ENCODE peak calls at places on chromosomes 13 and 19, in six cellular contexts. P is SK-N-SH, J is H1, Y is GM12878, W is HepG2, I is K562. D is an unnamed sample.
A peak's percentile ranks its signal among the peaks of the same experiment; 100 is the strongest.

GRCh38 chr13:73835138-73835721 is 299.0 kb downstream of the KLF12 start:
- DNase-seq in Y (peak; percentile 30), J (no peak), P (peak; percentile 33), W (peak; percentile 39), I (peak; percentile 26), D (peak; percentile 3)

GRCh38 chr13:89514534-89515312 is 1832.8 kb upstream of the MIR17HG start:
- DNase-seq in P (no peak), I (no peak), W (peak; percentile 50), Y (no peak), J (no peak), D (no peak)

GRCh38 chr13:24306632-24307031 is 2.7 kb upstream of the C1QTNF9 start:
- DNase-seq in W (peak; percentile 13), P (no peak), J (no peak), Y (no peak), I (no peak), D (no peak)

GRCh38 chr19:17539288-17540117 is 15.9 kb upstream of the COLGALT1 start:
- DNase-seq in I (peak; percentile 98), J (peak; percentile 100), W (peak; percentile 85), P (peak; percentile 99), Y (no peak), D (peak; percentile 96)

GRCh38 chr13:43316997-43317396 is 293.6 kb downstream of the DNAJC15 start:
- DNase-seq in I (no peak), Y (no peak), J (no peak), W (no peak), P (peak; percentile 80), D (peak; percentile 6)

GRCh38 chr13:33262069-33262487 is 23.5 kb downstream of the STARD13 start:
- DNase-seq in J (no peak), W (peak; percentile 88), Y (no peak), I (no peak), P (no peak), D (no peak)

GRCh38 chr13:48163066-48163465 is 68.2 kb upstream of the MED4 start:
- DNase-seq in J (no peak), Y (no peak), P (no peak), I (no peak), W (no peak), D (no peak)

GRCh38 chr19:461664-462551 is 1.1 kb upstream of the SHC2 start:
- DNase-seq in I (peak; percentile 93), P (peak; percentile 77), Y (no peak), W (peak; percentile 66), J (peak; percentile 77), D (no peak)

GRCh38 chr13:93249259-93249917 is 22.8 kb downstream of the GPC6 start:
- DNase-seq in J (no peak), P (no peak), I (no peak), Y (no peak), W (peak; percentile 90), D (no peak)

GRCh38 chr19:40605201-40605971 is 4.2 kb downstream of the LTBP4 start:
- DNase-seq in J (peak; percentile 81), P (peak; percentile 78), I (peak; percentile 63), Y (peak; percentile 48), W (peak; percentile 22), D (peak; percentile 63)

DNA sequence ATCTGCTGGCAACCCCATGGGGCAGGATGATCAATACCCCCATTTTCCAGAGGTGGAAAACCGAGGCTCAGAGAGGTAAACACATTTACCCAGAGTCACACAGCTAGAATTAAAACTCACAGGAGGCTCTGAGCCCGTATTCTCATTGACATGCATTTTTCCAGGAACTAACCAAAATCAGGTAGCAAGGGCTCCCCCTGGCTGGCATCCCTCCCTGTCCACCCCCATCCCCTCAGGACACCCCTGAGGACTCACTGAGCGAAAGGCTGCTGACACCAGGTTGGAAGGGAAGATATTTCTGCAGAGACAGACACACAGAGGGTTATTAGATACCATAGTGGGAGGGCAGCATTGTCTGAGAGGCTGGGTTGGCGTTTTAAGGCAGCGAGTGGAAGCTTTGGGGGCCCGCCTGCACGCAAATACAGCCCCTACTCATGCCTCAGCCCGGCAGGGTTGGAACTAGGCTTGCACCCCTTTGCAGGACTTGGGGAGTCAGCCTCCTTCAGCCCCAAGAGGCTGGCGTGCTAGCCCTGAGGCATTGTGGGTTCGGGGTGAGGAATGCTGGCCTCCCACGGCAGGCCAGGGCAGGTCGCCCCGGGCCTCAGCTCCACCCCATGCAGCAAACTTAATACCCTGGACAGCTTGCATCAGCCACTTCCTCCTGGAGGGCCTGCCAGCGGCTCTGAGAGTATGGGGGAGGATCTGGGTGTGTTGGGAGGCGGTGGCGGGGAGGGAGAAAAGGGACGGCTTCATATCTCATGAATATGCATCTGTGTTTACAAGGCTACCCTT is 3.9 kb downstream of the SLC1A5 start:
- DNase-seq in J (peak; percentile 69), W (peak; percentile 80), P (peak; percentile 64), I (peak; percentile 69), Y (peak; percentile 62), D (peak; percentile 97)
- TF ChIP-seq GABPA in J (no peak), W (peak; percentile 36), P (no peak), I (peak; percentile 71), Y (no peak), D (no peak)

GRCh38 chr19:54231077-54231931 is 8.5 kb upstream of the LILRB3 start:
- DNase-seq in Y (no peak), P (peak; percentile 88), I (peak; percentile 87), J (peak; percentile 99), W (peak; percentile 80), D (peak; percentile 71)
- TF ChIP-seq GABPA in Y (no peak), P (no peak), I (no peak), J (peak; percentile 63), W (no peak), D (no peak)

DNA sequence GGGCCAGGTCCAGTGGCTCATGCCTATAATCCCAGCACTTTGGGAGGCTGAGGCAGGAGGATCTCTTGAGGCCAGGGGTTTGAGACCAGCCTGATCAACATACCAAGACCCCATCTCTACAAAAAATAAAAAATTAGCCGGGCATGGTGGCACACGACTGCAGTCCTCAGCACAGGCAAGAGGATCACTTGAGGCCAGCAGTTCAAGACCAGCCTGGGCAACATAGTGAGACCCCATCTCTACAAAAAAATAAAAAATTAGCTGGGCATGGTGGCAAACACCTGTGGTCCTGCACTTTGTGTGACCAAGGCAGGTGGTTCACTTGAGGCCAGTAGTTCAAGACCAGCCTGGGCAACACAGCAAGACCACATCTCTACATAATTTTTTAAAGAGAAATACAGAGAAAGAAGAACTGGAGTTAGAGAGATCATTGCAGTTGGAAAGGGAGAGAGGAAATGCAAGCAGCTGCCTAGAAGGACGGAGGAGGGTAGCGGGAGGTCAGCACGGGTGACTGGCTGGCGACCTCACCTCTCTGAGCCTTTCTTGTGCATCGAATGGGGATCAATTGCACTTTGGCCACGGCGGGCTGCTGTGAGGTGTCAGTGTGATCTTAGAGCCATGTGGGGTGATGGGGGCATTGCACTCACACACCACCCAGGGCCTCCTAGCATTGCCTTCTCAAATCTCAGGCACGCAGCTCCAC is 13.9 kb downstream of the BCAM start:
- DNase-seq in Y (no peak), I (no peak), J (no peak), W (no peak), P (no peak), D (no peak)
- TF ChIP-seq GABPA in Y (no peak), I (no peak), J (no peak), W (no peak), P (no peak), D (no peak)

GRCh38 chr13:38008636-38009035 is 139.1 kb upstream of the TRPC4 start:
- DNase-seq in P (no peak), Y (no peak), W (no peak), J (no peak), I (no peak), D (no peak)
- TF ChIP-seq GABPA in P (no peak), Y (no peak), W (no peak), J (no peak), I (no peak), D (no peak)